ENCODE peak calls at places on chromosomes 11 and 22, in seven cellular contexts. One of them, this sample, is unnamed.
A peak's percentile ranks its signal among the peaks of the same experiment; 100 is the strongest.

GRCh38 chr11:2531277-2531986 is 86.6 kb downstream of the KCNQ1 start:
- DNase-seq in heart left ventricle: peak; percentile 80
- DNase-seq in CD8-positive, alpha-beta T cell: peak; percentile 60
- DNase-seq in suprapubic skin: peak; percentile 76
- DNase-seq in AG04450: peak; percentile 20
- DNase-seq in astrocyte of the cerebellum: no peak
- DNase-seq in stomach: peak; percentile 84
- DNase-seq in this sample: peak; percentile 36

GRCh38 chr11:18313985-18314763 is 7.8 kb downstream of the HPS5 start:
- DNase-seq in heart left ventricle: no peak
- DNase-seq in CD8-positive, alpha-beta T cell: no peak
- DNase-seq in suprapubic skin: no peak
- DNase-seq in AG04450: no peak
- DNase-seq in astrocyte of the cerebellum: no peak
- DNase-seq in stomach: no peak
- DNase-seq in this sample: peak; percentile 51

GRCh38 chr11:133443361-133443760 is 88.9 kb downstream of the OPCML start:
- DNase-seq in heart left ventricle: no peak
- DNase-seq in CD8-positive, alpha-beta T cell: no peak
- DNase-seq in suprapubic skin: no peak
- DNase-seq in AG04450: no peak
- DNase-seq in astrocyte of the cerebellum: no peak
- DNase-seq in stomach: no peak
- DNase-seq in this sample: no peak

GRCh38 chr11:1041936-1042608 is 5.6 kb upstream of the MUC6 start:
- DNase-seq in heart left ventricle: peak; percentile 18
- DNase-seq in CD8-positive, alpha-beta T cell: no peak
- DNase-seq in suprapubic skin: peak; percentile 53
- DNase-seq in AG04450: no peak
- DNase-seq in astrocyte of the cerebellum: no peak
- DNase-seq in stomach: peak; percentile 84
- DNase-seq in this sample: no peak

GRCh38 chr11:27481992-27482391 is 9.4 kb upstream of the LGR4 start:
- DNase-seq in heart left ventricle: no peak
- DNase-seq in CD8-positive, alpha-beta T cell: no peak
- DNase-seq in suprapubic skin: no peak
- DNase-seq in AG04450: no peak
- DNase-seq in astrocyte of the cerebellum: no peak
- DNase-seq in stomach: no peak
- DNase-seq in this sample: no peak

GRCh38 chr11:43639920-43640319 is 40.6 kb upstream of the HSD17B12 start:
- DNase-seq in heart left ventricle: no peak
- DNase-seq in CD8-positive, alpha-beta T cell: no peak
- DNase-seq in suprapubic skin: no peak
- DNase-seq in AG04450: no peak
- DNase-seq in astrocyte of the cerebellum: no peak
- DNase-seq in stomach: no peak
- DNase-seq in this sample: no peak

GRCh38 chr11:117095301-117096139 is 2.7 kb downstream of the SIK3 start:
- DNase-seq in heart left ventricle: no peak
- DNase-seq in CD8-positive, alpha-beta T cell: no peak
- DNase-seq in suprapubic skin: no peak
- DNase-seq in AG04450: no peak
- DNase-seq in astrocyte of the cerebellum: no peak
- DNase-seq in stomach: no peak
- DNase-seq in this sample: peak; percentile 44

GRCh38 chr11:12731841-12732336 is 57.7 kb downstream of the TEAD1 start:
- DNase-seq in heart left ventricle: no peak
- DNase-seq in CD8-positive, alpha-beta T cell: no peak
- DNase-seq in suprapubic skin: no peak
- DNase-seq in AG04450: no peak
- DNase-seq in astrocyte of the cerebellum: no peak
- DNase-seq in stomach: no peak
- DNase-seq in this sample: peak; percentile 55

GRCh38 chr11:119222308-119222707 is 16.2 kb downstream of the CBL start:
- DNase-seq in heart left ventricle: no peak
- DNase-seq in CD8-positive, alpha-beta T cell: no peak
- DNase-seq in suprapubic skin: no peak
- DNase-seq in AG04450: peak; percentile 51
- DNase-seq in astrocyte of the cerebellum: peak; percentile 49
- DNase-seq in stomach: no peak
- DNase-seq in this sample: peak; percentile 69

GRCh38 chr22:37484115-37485005 is 1.8 kb downstream of the MFNG start:
- DNase-seq in heart left ventricle: peak; percentile 83
- DNase-seq in CD8-positive, alpha-beta T cell: peak; percentile 85
- DNase-seq in suprapubic skin: no peak
- DNase-seq in AG04450: no peak
- DNase-seq in astrocyte of the cerebellum: no peak
- DNase-seq in stomach: peak; percentile 72
- DNase-seq in this sample: no peak

GRCh38 chr22:32354360-32355351 is 3.0 kb upstream of the RFPL3 start:
- DNase-seq in heart left ventricle: no peak
- DNase-seq in CD8-positive, alpha-beta T cell: no peak
- DNase-seq in suprapubic skin: no peak
- DNase-seq in AG04450: peak; percentile 2
- DNase-seq in astrocyte of the cerebellum: peak; percentile 27
- DNase-seq in stomach: no peak
- DNase-seq in this sample: peak; percentile 71

GRCh38 chr11:94735907-94736306 is 32.2 kb upstream of the AMOTL1 start:
- DNase-seq in heart left ventricle: no peak
- DNase-seq in CD8-positive, alpha-beta T cell: no peak
- DNase-seq in suprapubic skin: no peak
- DNase-seq in AG04450: no peak
- DNase-seq in astrocyte of the cerebellum: no peak
- DNase-seq in stomach: no peak
- DNase-seq in this sample: no peak

GRCh38 chr22:19764636-19765476 is 4.3 kb downstream of the TBX1 start:
- DNase-seq in heart left ventricle: no peak
- DNase-seq in CD8-positive, alpha-beta T cell: peak; percentile 8
- DNase-seq in suprapubic skin: no peak
- DNase-seq in AG04450: no peak
- DNase-seq in astrocyte of the cerebellum: no peak
- DNase-seq in stomach: no peak
- DNase-seq in this sample: no peak

GRCh38 chr11:12893787-12894672 is 115.1 kb upstream of the RASSF10 start:
- DNase-seq in heart left ventricle: no peak
- DNase-seq in CD8-positive, alpha-beta T cell: peak; percentile 41
- DNase-seq in suprapubic skin: peak; percentile 78
- DNase-seq in AG04450: no peak
- DNase-seq in astrocyte of the cerebellum: peak; percentile 53
- DNase-seq in stomach: peak; percentile 69
- DNase-seq in this sample: peak; percentile 57

GRCh38 chr11:66192181-66192888 is 76.1 kb upstream of the RAB1B start:
- DNase-seq in heart left ventricle: no peak
- DNase-seq in CD8-positive, alpha-beta T cell: no peak
- DNase-seq in suprapubic skin: no peak
- DNase-seq in AG04450: no peak
- DNase-seq in astrocyte of the cerebellum: no peak
- DNase-seq in stomach: no peak
- DNase-seq in this sample: no peak

GRCh38 chr22:18095101-18095805 is 15.4 kb upstream of the TUBA8 start:
- DNase-seq in heart left ventricle: no peak
- DNase-seq in CD8-positive, alpha-beta T cell: no peak
- DNase-seq in suprapubic skin: no peak
- DNase-seq in AG04450: no peak
- DNase-seq in astrocyte of the cerebellum: no peak
- DNase-seq in stomach: no peak
- DNase-seq in this sample: no peak

GRCh38 chr22:41974691-41975290 is 5.5 kb downstream of the SEPTIN3 start:
- DNase-seq in heart left ventricle: no peak
- DNase-seq in CD8-positive, alpha-beta T cell: no peak
- DNase-seq in suprapubic skin: no peak
- DNase-seq in AG04450: no peak
- DNase-seq in astrocyte of the cerebellum: no peak
- DNase-seq in stomach: no peak
- DNase-seq in this sample: no peak

GRCh38 chr11:45596571-45596970 is 68.9 kb downstream of the CHST1 start:
- DNase-seq in heart left ventricle: no peak
- DNase-seq in CD8-positive, alpha-beta T cell: no peak
- DNase-seq in suprapubic skin: no peak
- DNase-seq in AG04450: no peak
- DNase-seq in astrocyte of the cerebellum: no peak
- DNase-seq in stomach: no peak
- DNase-seq in this sample: no peak

GRCh38 chr22:35743466-35743865 is 25.8 kb downstream of the APOL5 start:
- DNase-seq in heart left ventricle: no peak
- DNase-seq in CD8-positive, alpha-beta T cell: no peak
- DNase-seq in suprapubic skin: no peak
- DNase-seq in AG04450: no peak
- DNase-seq in astrocyte of the cerebellum: no peak
- DNase-seq in stomach: no peak
- DNase-seq in this sample: peak; percentile 29

GRCh38 chr11:7252683-7253213 is 1.0 kb downstream of the SYT9 start:
- DNase-seq in heart left ventricle: no peak
- DNase-seq in CD8-positive, alpha-beta T cell: no peak
- DNase-seq in suprapubic skin: no peak
- DNase-seq in AG04450: no peak
- DNase-seq in astrocyte of the cerebellum: no peak
- DNase-seq in stomach: no peak
- DNase-seq in this sample: no peak

GRCh38 chr22:24029304-24029703 is 18.2 kb downstream of the CABIN1 start:
- DNase-seq in heart left ventricle: no peak
- DNase-seq in CD8-positive, alpha-beta T cell: no peak
- DNase-seq in suprapubic skin: peak; percentile 7
- DNase-seq in AG04450: no peak
- DNase-seq in astrocyte of the cerebellum: no peak
- DNase-seq in stomach: no peak
- DNase-seq in this sample: no peak

GRCh38 chr11:121435796-121436511 is 16.2 kb upstream of the SORL1 start:
- DNase-seq in heart left ventricle: no peak
- DNase-seq in CD8-positive, alpha-beta T cell: no peak
- DNase-seq in suprapubic skin: no peak
- DNase-seq in AG04450: no peak
- DNase-seq in astrocyte of the cerebellum: no peak
- DNase-seq in stomach: no peak
- DNase-seq in this sample: no peak

GRCh38 chr22:25054943-25055511 is 102.5 kb downstream of the KIAA1671 start:
- DNase-seq in heart left ventricle: no peak
- DNase-seq in CD8-positive, alpha-beta T cell: peak; percentile 40
- DNase-seq in suprapubic skin: no peak
- DNase-seq in AG04450: no peak
- DNase-seq in astrocyte of the cerebellum: no peak
- DNase-seq in stomach: no peak
- DNase-seq in this sample: no peak

GRCh38 chr11:68663482-68664010 is 20.8 kb upstream of the GAL start:
- DNase-seq in heart left ventricle: no peak
- DNase-seq in CD8-positive, alpha-beta T cell: no peak
- DNase-seq in suprapubic skin: no peak
- DNase-seq in AG04450: no peak
- DNase-seq in astrocyte of the cerebellum: no peak
- DNase-seq in stomach: no peak
- DNase-seq in this sample: no peak
- H3K4me3 ChIP-seq in heart left ventricle: no peak overlapping the region
- H3K4me3 ChIP-seq in CD8-positive, alpha-beta T cell: no peak overlapping the region
- H3K4me3 ChIP-seq in suprapubic skin: no peak overlapping the region
- H3K4me3 ChIP-seq in AG04450: no peak overlapping the region
- H3K4me3 ChIP-seq in astrocyte of the cerebellum: no peak overlapping the region
- H3K4me3 ChIP-seq in stomach: no peak overlapping the region
- H3K4me3 ChIP-seq in this sample: no peak overlapping the region

DNA sequence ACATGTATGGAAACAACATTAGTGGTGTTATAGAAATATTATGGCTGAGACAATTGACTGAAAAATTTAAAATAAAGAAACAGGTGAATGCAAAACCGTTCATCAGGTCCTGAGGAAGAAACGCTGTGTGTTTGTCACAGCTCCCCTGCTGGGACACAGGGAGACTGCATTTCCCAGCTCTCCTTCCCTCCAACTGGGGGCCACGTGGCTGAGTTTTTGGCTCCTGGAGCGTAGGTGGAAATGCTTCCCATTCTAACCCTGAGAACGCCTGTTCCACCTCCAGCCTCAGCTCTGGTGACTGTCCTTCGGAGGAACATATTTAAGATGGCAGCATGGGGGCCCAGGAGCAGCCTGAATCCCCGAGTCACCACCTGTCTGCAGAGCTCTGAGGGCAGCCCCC is 398.6 kb downstream of the BRD1 start:
- DNase-seq in heart left ventricle: no peak
- DNase-seq in CD8-positive, alpha-beta T cell: no peak
- DNase-seq in suprapubic skin: no peak
- DNase-seq in AG04450: no peak
- DNase-seq in astrocyte of the cerebellum: no peak
- DNase-seq in stomach: no peak
- DNase-seq in this sample: no peak
- TF ChIP-seq CTCF in heart left ventricle: no peak
- TF ChIP-seq CTCF in CD8-positive, alpha-beta T cell: no peak
- TF ChIP-seq CTCF in suprapubic skin: no peak
- TF ChIP-seq CTCF in AG04450: no peak
- TF ChIP-seq CTCF in astrocyte of the cerebellum: no peak
- TF ChIP-seq CTCF in stomach: no peak
- TF ChIP-seq CTCF in this sample: no peak

DNA sequence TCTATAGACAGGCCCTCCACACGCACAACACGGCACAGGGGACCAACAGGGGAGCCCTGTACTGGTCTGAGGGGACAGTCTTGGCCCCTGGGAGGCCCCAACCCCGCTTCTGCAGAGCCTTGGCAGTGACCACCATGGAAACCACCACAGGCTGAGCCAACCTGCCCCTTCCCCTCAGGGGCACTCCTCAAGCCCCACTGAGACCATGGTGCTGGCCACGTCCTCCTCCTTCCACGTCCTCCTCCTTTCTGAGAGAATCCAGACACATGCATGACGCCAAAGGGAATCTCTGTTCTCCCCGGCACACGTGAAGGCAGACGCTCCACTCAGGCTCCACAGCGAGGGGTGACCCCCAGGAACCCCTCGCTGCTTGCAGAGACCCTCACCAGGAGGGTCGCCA is 2.7 kb downstream of the BRD1 start:
- DNase-seq in heart left ventricle: no peak
- DNase-seq in CD8-positive, alpha-beta T cell: no peak
- DNase-seq in suprapubic skin: no peak
- DNase-seq in AG04450: no peak
- DNase-seq in astrocyte of the cerebellum: no peak
- DNase-seq in stomach: no peak
- DNase-seq in this sample: no peak
- H3K4me3 ChIP-seq in heart left ventricle: no peak overlapping the region
- H3K4me3 ChIP-seq in CD8-positive, alpha-beta T cell: no peak overlapping the region
- H3K4me3 ChIP-seq in suprapubic skin: peak overlapping the region; percentile 91
- H3K4me3 ChIP-seq in AG04450: no peak overlapping the region
- H3K4me3 ChIP-seq in astrocyte of the cerebellum: peak overlapping the region; percentile 73
- H3K4me3 ChIP-seq in stomach: peak overlapping the region; percentile 62
- H3K4me3 ChIP-seq in this sample: no peak overlapping the region

DNA sequence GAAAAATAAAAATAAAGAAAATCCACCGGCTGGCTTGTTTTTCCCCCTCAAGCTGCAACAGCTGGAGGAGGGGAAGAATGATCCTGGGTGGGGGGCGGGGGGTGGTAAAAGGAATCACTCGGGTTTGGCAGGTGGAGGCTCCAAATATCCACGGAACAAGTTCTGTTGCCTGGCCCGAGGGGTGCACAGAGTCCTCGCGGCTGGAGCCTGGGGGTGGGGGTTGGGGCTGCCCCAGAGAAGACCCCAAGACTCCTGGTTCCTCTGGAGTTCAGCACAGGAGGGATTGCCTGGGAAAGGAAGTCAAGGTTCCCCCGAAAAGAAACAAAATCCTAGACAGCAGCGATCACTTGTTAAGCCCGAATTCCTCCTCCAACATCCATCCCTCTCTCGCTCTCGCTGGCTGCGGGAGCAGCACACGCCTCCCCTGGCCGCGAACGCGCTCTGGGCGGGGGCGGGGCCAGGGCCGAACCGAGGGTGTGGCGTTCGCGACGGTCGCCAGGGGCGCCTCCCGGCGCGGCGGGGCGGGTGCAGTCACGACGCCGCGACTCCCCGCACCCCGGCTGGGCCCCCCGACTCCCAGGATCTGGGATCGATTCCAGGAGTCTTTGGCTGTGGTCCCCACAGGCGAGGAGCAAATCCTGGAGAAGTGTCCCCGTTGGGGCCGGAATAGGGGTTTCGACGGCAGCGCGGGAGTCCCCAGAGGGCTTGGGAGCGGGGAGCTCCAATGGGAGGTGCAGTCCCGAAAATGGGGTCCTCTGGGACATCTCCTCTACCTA is at the start of gene KCNA4:
- DNase-seq in heart left ventricle: peak; percentile 57
- DNase-seq in CD8-positive, alpha-beta T cell: no peak
- DNase-seq in suprapubic skin: no peak
- DNase-seq in AG04450: no peak
- DNase-seq in astrocyte of the cerebellum: no peak
- DNase-seq in stomach: no peak
- DNase-seq in this sample: no peak
- TF ChIP-seq CTCF in heart left ventricle: peak; percentile 37
- TF ChIP-seq CTCF in CD8-positive, alpha-beta T cell: no peak
- TF ChIP-seq CTCF in suprapubic skin: no peak
- TF ChIP-seq CTCF in AG04450: no peak
- TF ChIP-seq CTCF in astrocyte of the cerebellum: peak; percentile 5
- TF ChIP-seq CTCF in stomach: no peak
- TF ChIP-seq CTCF in this sample: no peak